ENCODE peak calls at places on chromosomes 6 and 20, in ten cellular contexts. X is H9, A is esophagus squamous epithelium, T is adrenal gland, E is astrocyte, N is right atrium auricular region, Y is endodermal cell, D is heart left ventricle, G is ascending aorta, V is OCI-LY7. M is an unnamed sample.

GRCh38 chr20:62318411-62319345 is 15.9 kb downstream of the ADRM1 start:
- DNase-seq in Y (no peak), V (no peak), A (no peak), X (no peak), D (no peak), T (no peak), N (no peak), E (no peak), G (no peak), M (no peak)

GRCh38 chr6:165218816-165219215 is 90.6 kb downstream of the C6orf118 start:
- DNase-seq in X (no peak), V (no peak), D (no peak), G (no peak), T (no peak), E (peak; percentile 51), N (no peak), Y (no peak), A (no peak), M (no peak)

GRCh38 chr6:126077810-126078791 is 91.8 kb downstream of the TRMT11 start:
- DNase-seq in T (no peak), A (no peak), E (no peak), N (no peak), V (no peak), Y (no peak), D (no peak), X (no peak), G (peak; percentile 64), M (no peak)

GRCh38 chr20:25257756-25258462 is 10.0 kb downstream of the PYGB start:
- DNase-seq in G (no peak), T (no peak), X (peak; percentile 20), V (no peak), A (no peak), D (no peak), N (peak; percentile 38), Y (peak; percentile 52), E (no peak), M (no peak)

GRCh38 chr20:17735206-17735804 is 35.5 kb downstream of the BANF2 start:
- DNase-seq in V (no peak), A (no peak), E (peak; percentile 86), X (no peak), Y (no peak), G (no peak), D (no peak), N (no peak), T (peak; percentile 43), M (no peak)

GRCh38 chr6:108383967-108384366 is 89.1 kb downstream of the AFG1L start:
- DNase-seq in E (no peak), N (no peak), V (no peak), Y (no peak), G (no peak), X (no peak), T (no peak), D (no peak), A (no peak), M (no peak)

GRCh38 chr6:108448481-108448880 is 112.2 kb upstream of the FOXO3 start:
- DNase-seq in D (no peak), X (no peak), V (no peak), N (no peak), E (no peak), Y (no peak), A (no peak), T (no peak), G (no peak), M (no peak)

GRCh38 chr6:16206595-16207037 is 31.8 kb upstream of the GMPR start:
- DNase-seq in G (peak; percentile 88), Y (peak; percentile 82), N (peak; percentile 85), X (peak; percentile 65), A (no peak), V (peak; percentile 75), T (peak; percentile 77), E (peak; percentile 78), D (peak; percentile 41), M (peak; percentile 48)

DNA sequence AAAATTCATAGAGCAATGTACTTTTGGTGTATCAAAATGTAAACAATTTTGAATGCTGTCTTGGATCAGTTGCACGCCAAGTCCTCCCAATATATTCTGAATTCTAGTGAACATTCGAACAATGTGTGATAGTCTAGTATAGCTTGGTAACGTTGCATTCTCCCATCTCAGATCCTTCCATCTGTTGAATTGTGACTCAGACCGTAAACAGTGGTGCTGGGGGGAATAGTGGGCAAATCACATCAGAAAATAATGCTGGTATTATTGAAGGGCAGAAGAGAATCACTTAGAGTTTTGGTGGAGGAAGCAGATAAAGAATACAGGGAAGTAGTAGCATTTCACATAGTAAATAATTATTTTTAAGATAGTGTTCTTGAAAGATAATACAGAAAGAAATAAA is 45.7 kb upstream of the PBOV1 start:
- DNase-seq in G (no peak), D (no peak), N (no peak), T (no peak), V (no peak), A (no peak), Y (no peak), X (no peak), E (no peak), M (no peak)
- TF ChIP-seq CTCF in G (no peak), D (no peak), N (no peak), T (no peak), V (no peak), A (no peak), Y (no peak), X (no peak), E (no peak), M (no peak)

GRCh38 chr20:58895099-58895795 is 42.7 kb downstream of the GNAS start:
- DNase-seq in G (no peak), N (no peak), Y (no peak), V (no peak), E (no peak), T (no peak), A (no peak), X (no peak), D (no peak), M (no peak)

GRCh38 chr20:58895796-58896180 is 43.3 kb downstream of the GNAS start:
- DNase-seq in E (no peak), D (no peak), G (no peak), N (no peak), T (peak; percentile 29), V (no peak), X (no peak), A (no peak), Y (no peak), M (no peak)

GRCh38 chr20:58897493-58897892 is 45.0 kb downstream of the GNAS start:
- DNase-seq in N (no peak), E (no peak), A (no peak), X (no peak), Y (no peak), D (no peak), V (no peak), T (no peak), G (no peak), M (no peak)

GRCh38 chr20:58898629-58899028 is 46.1 kb downstream of the GNAS start:
- DNase-seq in N (no peak), A (no peak), G (no peak), D (no peak), Y (no peak), V (no peak), T (no peak), E (no peak), X (no peak), M (no peak)

DNA sequence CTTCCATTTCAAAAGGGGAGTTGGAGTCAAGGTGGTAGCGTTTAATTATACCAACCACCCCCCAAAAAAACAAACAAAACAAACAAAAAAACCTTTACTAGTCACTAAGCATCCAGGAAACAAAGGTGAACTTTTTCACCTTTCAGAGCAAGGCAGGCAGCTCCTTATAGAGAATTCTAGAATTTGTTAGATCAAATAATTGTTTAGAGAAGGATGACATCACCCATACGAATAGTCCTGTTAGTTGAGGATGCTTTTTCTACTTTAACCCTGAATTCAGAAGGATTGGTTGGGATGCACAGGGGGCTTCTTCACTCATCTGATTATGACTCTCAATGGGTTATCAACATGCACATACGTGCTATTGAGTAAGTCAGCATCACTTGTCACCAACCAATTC is 44.3 kb downstream of the GNAS start:
- DNase-seq in T (no peak), V (no peak), Y (no peak), D (no peak), X (no peak), A (no peak), G (no peak), N (no peak), E (no peak), M (no peak)
- H3K4me1 ChIP-seq in T (peaks cover 46% of the 10 kb centered on the region), V (peaks cover 29% of the 10 kb centered on the region), Y (peaks cover 34% of the 10 kb centered on the region), D (peaks cover 90% of the 10 kb centered on the region), X (peaks cover 18% of the 10 kb centered on the region), A (peaks cover 20% of the 10 kb centered on the region), G (peaks cover 4% of the 10 kb centered on the region), N (peaks cover 89% of the 10 kb centered on the region), E (peaks cover 27% of the 10 kb centered on the region), M (peaks cover 7% of the 10 kb centered on the region)

GRCh38 chr6:11496152-11497060 is 41.1 kb upstream of the TMEM170B start:
- DNase-seq in T (peak; percentile 73), X (peak; percentile 61), V (peak; percentile 84), D (peak; percentile 51), G (peak; percentile 80), E (peak; percentile 49), N (peak; percentile 75), A (no peak), Y (peak; percentile 86), M (peak; percentile 78)

GRCh38 chr6:11495565-11496145 is 41.9 kb upstream of the TMEM170B start:
- DNase-seq in X (no peak), D (no peak), Y (no peak), N (no peak), A (no peak), V (no peak), G (no peak), T (no peak), E (no peak), M (no peak)

GRCh38 chr6:11494786-11495564 is 42.6 kb upstream of the TMEM170B start:
- DNase-seq in Y (no peak), X (no peak), G (no peak), E (no peak), N (no peak), A (no peak), V (no peak), D (peak; percentile 32), T (peak; percentile 29), M (no peak)

GRCh38 chr6:11500008-11500407 is 37.5 kb upstream of the TMEM170B start:
- DNase-seq in E (peak; percentile 86), D (no peak), A (no peak), T (no peak), X (no peak), Y (no peak), V (no peak), N (no peak), G (no peak), M (no peak)

GRCh38 chr6:11497881-11498280 is 39.7 kb upstream of the TMEM170B start:
- DNase-seq in A (no peak), Y (no peak), D (no peak), V (no peak), E (no peak), N (no peak), X (no peak), T (no peak), G (no peak), M (no peak)
- TF ChIP-seq CTCF in A (no peak), Y (no peak), D (no peak), V (no peak), E (no peak), N (no peak), X (no peak), T (no peak), G (no peak), M (no peak)

DNA sequence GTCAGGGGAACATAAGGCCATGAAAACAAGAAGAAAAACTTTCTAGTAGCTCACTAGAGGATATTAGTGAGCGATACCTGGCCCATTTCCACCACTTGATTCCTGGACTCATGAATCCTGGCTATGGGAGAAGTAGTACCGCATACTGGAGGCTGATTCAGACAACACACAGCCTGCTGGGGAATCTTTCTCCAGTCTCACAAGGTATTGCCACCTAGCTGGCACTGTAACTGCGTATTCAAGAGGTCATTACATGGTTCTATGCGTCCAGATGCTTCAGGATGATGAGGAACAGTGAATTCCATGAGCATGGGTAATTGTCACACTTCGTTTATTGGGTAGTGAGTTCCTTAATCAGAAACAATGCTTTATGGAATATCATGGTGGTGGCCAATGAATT is 561.1 kb downstream of the HAO1 start:
- DNase-seq in E (no peak), X (no peak), T (no peak), N (no peak), V (no peak), G (no peak), D (no peak), Y (no peak), A (no peak), M (no peak)
- H3K4me1 ChIP-seq in E (no peaks in the 10 kb centered on the region), X (peaks cover 3% of the 10 kb centered on the region), T (no peaks in the 10 kb centered on the region), N (no peaks in the 10 kb centered on the region), V (no peaks in the 10 kb centered on the region), G (no peaks in the 10 kb centered on the region), D (no peaks in the 10 kb centered on the region), Y (no peaks in the 10 kb centered on the region), A (no peaks in the 10 kb centered on the region), M (no peaks in the 10 kb centered on the region)

M was measured in lung.